ENCODE peak calls at places on chromosomes 11 and 22, in seven cellular contexts. One of them, this sample, is unnamed.

GRCh38 chr11:60870276-60870675 is 2.9 kb downstream of the ZP1 start:
- DNase-seq in endothelial cell of umbilical vein: no peak
- DNase-seq in tibial artery: no peak
- DNase-seq in CD8-positive, alpha-beta T cell: no peak
- DNase-seq in cardiac muscle cell: no peak
- DNase-seq in right lobe of liver: no peak
- DNase-seq in breast epithelium: no peak
- DNase-seq in this sample: no peak

GRCh38 chr11:120137611-120138521 is at the start of gene TRIM29:
- DNase-seq in endothelial cell of umbilical vein: no peak
- DNase-seq in tibial artery: peak; percentile 7
- DNase-seq in CD8-positive, alpha-beta T cell: no peak
- DNase-seq in cardiac muscle cell: no peak
- DNase-seq in right lobe of liver: peak; percentile 39
- DNase-seq in breast epithelium: no peak
- DNase-seq in this sample: peak; percentile 16

GRCh38 chr22:37254206-37254866 is 10.3 kb upstream of the RAC2 start:
- DNase-seq in endothelial cell of umbilical vein: peak; percentile 76
- DNase-seq in tibial artery: no peak
- DNase-seq in CD8-positive, alpha-beta T cell: no peak
- DNase-seq in cardiac muscle cell: no peak
- DNase-seq in right lobe of liver: no peak
- DNase-seq in breast epithelium: no peak
- DNase-seq in this sample: no peak

GRCh38 chr11:57244911-57245310 is 7.9 kb upstream of the APLNR start:
- DNase-seq in endothelial cell of umbilical vein: peak; percentile 12
- DNase-seq in tibial artery: no peak
- DNase-seq in CD8-positive, alpha-beta T cell: no peak
- DNase-seq in cardiac muscle cell: no peak
- DNase-seq in right lobe of liver: no peak
- DNase-seq in breast epithelium: no peak
- DNase-seq in this sample: no peak

GRCh38 chr22:20016734-20017621 is at the start of gene ARVCF:
- DNase-seq in endothelial cell of umbilical vein: peak; percentile 87
- DNase-seq in tibial artery: peak; percentile 86
- DNase-seq in CD8-positive, alpha-beta T cell: peak; percentile 89
- DNase-seq in cardiac muscle cell: peak; percentile 93
- DNase-seq in right lobe of liver: peak; percentile 96
- DNase-seq in breast epithelium: peak; percentile 92
- DNase-seq in this sample: peak; percentile 93

GRCh38 chr22:41560095-41560487 is 719 bp upstream of the CSDC2 start:
- DNase-seq in endothelial cell of umbilical vein: no peak
- DNase-seq in tibial artery: no peak
- DNase-seq in CD8-positive, alpha-beta T cell: no peak
- DNase-seq in cardiac muscle cell: peak; percentile 31
- DNase-seq in right lobe of liver: no peak
- DNase-seq in breast epithelium: no peak
- DNase-seq in this sample: peak; percentile 30

GRCh38 chr22:22450343-22450839 is 58.2 kb downstream of the ZNF280B start:
- DNase-seq in endothelial cell of umbilical vein: no peak
- DNase-seq in tibial artery: peak; percentile 46
- DNase-seq in CD8-positive, alpha-beta T cell: no peak
- DNase-seq in cardiac muscle cell: no peak
- DNase-seq in right lobe of liver: no peak
- DNase-seq in breast epithelium: no peak
- DNase-seq in this sample: peak; percentile 76

GRCh38 chr11:101458161-101458560 is 125.6 kb downstream of the TRPC6 start:
- DNase-seq in endothelial cell of umbilical vein: no peak
- DNase-seq in tibial artery: no peak
- DNase-seq in CD8-positive, alpha-beta T cell: no peak
- DNase-seq in cardiac muscle cell: no peak
- DNase-seq in right lobe of liver: no peak
- DNase-seq in breast epithelium: no peak
- DNase-seq in this sample: no peak

GRCh38 chr22:20579273-20580120 is 72.1 kb downstream of the MED15 start:
- DNase-seq in endothelial cell of umbilical vein: no peak
- DNase-seq in tibial artery: no peak
- DNase-seq in CD8-positive, alpha-beta T cell: no peak
- DNase-seq in cardiac muscle cell: no peak
- DNase-seq in right lobe of liver: no peak
- DNase-seq in breast epithelium: no peak
- DNase-seq in this sample: no peak

GRCh38 chr11:114243461-114244372 is 52.5 kb upstream of the NNMT start:
- DNase-seq in endothelial cell of umbilical vein: no peak
- DNase-seq in tibial artery: no peak
- DNase-seq in CD8-positive, alpha-beta T cell: no peak
- DNase-seq in cardiac muscle cell: no peak
- DNase-seq in right lobe of liver: no peak
- DNase-seq in breast epithelium: no peak
- DNase-seq in this sample: no peak

GRCh38 chr22:20728523-20729190 is 45.3 kb upstream of the SERPIND1 start:
- DNase-seq in endothelial cell of umbilical vein: no peak
- DNase-seq in tibial artery: no peak
- DNase-seq in CD8-positive, alpha-beta T cell: no peak
- DNase-seq in cardiac muscle cell: no peak
- DNase-seq in right lobe of liver: no peak
- DNase-seq in breast epithelium: no peak
- DNase-seq in this sample: no peak

GRCh38 chr22:37563153-37564081 is 3.1 kb downstream of the CDC42EP1 start:
- DNase-seq in endothelial cell of umbilical vein: peak; percentile 93
- DNase-seq in tibial artery: peak; percentile 91
- DNase-seq in CD8-positive, alpha-beta T cell: peak; percentile 8
- DNase-seq in cardiac muscle cell: no peak
- DNase-seq in right lobe of liver: no peak
- DNase-seq in breast epithelium: peak; percentile 90
- DNase-seq in this sample: peak; percentile 96

GRCh38 chr11:122951231-122951630 is 30.4 kb downstream of the BSX start:
- DNase-seq in endothelial cell of umbilical vein: no peak
- DNase-seq in tibial artery: no peak
- DNase-seq in CD8-positive, alpha-beta T cell: no peak
- DNase-seq in cardiac muscle cell: no peak
- DNase-seq in right lobe of liver: no peak
- DNase-seq in breast epithelium: no peak
- DNase-seq in this sample: no peak

GRCh38 chr11:124672531-124673215 is 866 bp downstream of the SIAE start:
- DNase-seq in endothelial cell of umbilical vein: no peak
- DNase-seq in tibial artery: no peak
- DNase-seq in CD8-positive, alpha-beta T cell: no peak
- DNase-seq in cardiac muscle cell: no peak
- DNase-seq in right lobe of liver: no peak
- DNase-seq in breast epithelium: no peak
- DNase-seq in this sample: no peak

GRCh38 chr11:116601734-116602636 is 170.8 kb downstream of the BUD13 start:
- DNase-seq in endothelial cell of umbilical vein: peak; percentile 53
- DNase-seq in tibial artery: no peak
- DNase-seq in CD8-positive, alpha-beta T cell: no peak
- DNase-seq in cardiac muscle cell: no peak
- DNase-seq in right lobe of liver: no peak
- DNase-seq in breast epithelium: peak; percentile 37
- DNase-seq in this sample: no peak

GRCh38 chr22:46764140-46764680 is 1.8 kb downstream of the TBC1D22A start:
- DNase-seq in endothelial cell of umbilical vein: no peak
- DNase-seq in tibial artery: no peak
- DNase-seq in CD8-positive, alpha-beta T cell: no peak
- DNase-seq in cardiac muscle cell: no peak
- DNase-seq in right lobe of liver: no peak
- DNase-seq in breast epithelium: no peak
- DNase-seq in this sample: no peak

GRCh38 chr22:20572132-20572802 is 64.9 kb downstream of the MED15 start:
- DNase-seq in endothelial cell of umbilical vein: no peak
- DNase-seq in tibial artery: no peak
- DNase-seq in CD8-positive, alpha-beta T cell: no peak
- DNase-seq in cardiac muscle cell: no peak
- DNase-seq in right lobe of liver: no peak
- DNase-seq in breast epithelium: no peak
- DNase-seq in this sample: no peak

GRCh38 chr11:11349870-11350325 is 3.2 kb downstream of the CSNK2A3 start:
- DNase-seq in endothelial cell of umbilical vein: peak; percentile 56
- DNase-seq in tibial artery: no peak
- DNase-seq in CD8-positive, alpha-beta T cell: no peak
- DNase-seq in cardiac muscle cell: no peak
- DNase-seq in right lobe of liver: no peak
- DNase-seq in breast epithelium: no peak
- DNase-seq in this sample: peak; percentile 17

GRCh38 chr22:19448076-19448607 is 631 bp upstream of the C22orf39 start:
- DNase-seq in endothelial cell of umbilical vein: no peak
- DNase-seq in tibial artery: no peak
- DNase-seq in CD8-positive, alpha-beta T cell: no peak
- DNase-seq in cardiac muscle cell: peak; percentile 67
- DNase-seq in right lobe of liver: peak; percentile 55
- DNase-seq in breast epithelium: no peak
- DNase-seq in this sample: peak; percentile 65

GRCh38 chr11:13261600-13262061 is 16.0 kb upstream of the BMAL1 start:
- DNase-seq in endothelial cell of umbilical vein: peak; percentile 68
- DNase-seq in tibial artery: no peak
- DNase-seq in CD8-positive, alpha-beta T cell: no peak
- DNase-seq in cardiac muscle cell: no peak
- DNase-seq in right lobe of liver: no peak
- DNase-seq in breast epithelium: no peak
- DNase-seq in this sample: peak; percentile 29

GRCh38 chr11:61897387-61898246 is 6.3 kb upstream of the FADS3 start:
- DNase-seq in endothelial cell of umbilical vein: peak; percentile 53
- DNase-seq in tibial artery: peak; percentile 62
- DNase-seq in CD8-positive, alpha-beta T cell: peak; percentile 79
- DNase-seq in cardiac muscle cell: peak; percentile 84
- DNase-seq in right lobe of liver: peak; percentile 73
- DNase-seq in breast epithelium: peak; percentile 80
- DNase-seq in this sample: peak; percentile 81

GRCh38 chr11:2728663-2729332 is 29.0 kb upstream of the KCNQ1OT1 start:
- DNase-seq in endothelial cell of umbilical vein: no peak
- DNase-seq in tibial artery: no peak
- DNase-seq in CD8-positive, alpha-beta T cell: no peak
- DNase-seq in cardiac muscle cell: no peak
- DNase-seq in right lobe of liver: no peak
- DNase-seq in breast epithelium: no peak
- DNase-seq in this sample: no peak

GRCh38 chr22:45159652-45160462 is 3.9 kb upstream of the NUP50 start:
- DNase-seq in endothelial cell of umbilical vein: peak; percentile 66
- DNase-seq in tibial artery: no peak
- DNase-seq in CD8-positive, alpha-beta T cell: no peak
- DNase-seq in cardiac muscle cell: no peak
- DNase-seq in right lobe of liver: no peak
- DNase-seq in breast epithelium: no peak
- DNase-seq in this sample: peak; percentile 52

DNA sequence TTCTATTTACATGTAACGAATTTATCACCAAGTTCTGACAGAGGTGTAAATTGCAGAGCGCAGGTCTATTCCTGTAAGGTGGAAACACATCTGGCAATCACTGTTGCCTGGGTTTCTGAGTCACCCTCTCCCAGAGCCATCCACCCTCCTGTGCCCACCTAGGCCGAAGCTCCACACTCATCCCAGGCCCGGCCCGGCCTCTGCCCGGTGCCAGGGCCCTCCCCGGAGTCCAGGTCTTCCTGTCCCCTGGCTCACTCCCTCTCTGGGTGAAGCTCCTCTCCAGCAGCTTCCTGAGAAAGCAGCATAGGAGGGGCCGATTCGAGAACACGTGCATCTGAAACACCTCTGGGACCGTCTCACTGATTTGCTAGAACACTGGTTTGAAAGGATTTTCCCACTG is 308.2 kb downstream of the SHANK2 start:
- DNase-seq in endothelial cell of umbilical vein: no peak
- DNase-seq in tibial artery: no peak
- DNase-seq in CD8-positive, alpha-beta T cell: no peak
- DNase-seq in cardiac muscle cell: no peak
- DNase-seq in right lobe of liver: no peak
- DNase-seq in breast epithelium: no peak
- DNase-seq in this sample: no peak
- H3K9me3 ChIP-seq in endothelial cell of umbilical vein: peaks cover 6% of the 10 kb centered on the region
- H3K9me3 ChIP-seq in tibial artery: peaks cover 3% of the 10 kb centered on the region
- H3K9me3 ChIP-seq in CD8-positive, alpha-beta T cell: no peaks in the 10 kb centered on the region
- H3K9me3 ChIP-seq in cardiac muscle cell: no peaks in the 10 kb centered on the region
- H3K9me3 ChIP-seq in right lobe of liver: no peaks in the 10 kb centered on the region
- H3K9me3 ChIP-seq in breast epithelium: peaks cover 30% of the 10 kb centered on the region
- H3K9me3 ChIP-seq in this sample: peaks cover 12% of the 10 kb centered on the region

DNA sequence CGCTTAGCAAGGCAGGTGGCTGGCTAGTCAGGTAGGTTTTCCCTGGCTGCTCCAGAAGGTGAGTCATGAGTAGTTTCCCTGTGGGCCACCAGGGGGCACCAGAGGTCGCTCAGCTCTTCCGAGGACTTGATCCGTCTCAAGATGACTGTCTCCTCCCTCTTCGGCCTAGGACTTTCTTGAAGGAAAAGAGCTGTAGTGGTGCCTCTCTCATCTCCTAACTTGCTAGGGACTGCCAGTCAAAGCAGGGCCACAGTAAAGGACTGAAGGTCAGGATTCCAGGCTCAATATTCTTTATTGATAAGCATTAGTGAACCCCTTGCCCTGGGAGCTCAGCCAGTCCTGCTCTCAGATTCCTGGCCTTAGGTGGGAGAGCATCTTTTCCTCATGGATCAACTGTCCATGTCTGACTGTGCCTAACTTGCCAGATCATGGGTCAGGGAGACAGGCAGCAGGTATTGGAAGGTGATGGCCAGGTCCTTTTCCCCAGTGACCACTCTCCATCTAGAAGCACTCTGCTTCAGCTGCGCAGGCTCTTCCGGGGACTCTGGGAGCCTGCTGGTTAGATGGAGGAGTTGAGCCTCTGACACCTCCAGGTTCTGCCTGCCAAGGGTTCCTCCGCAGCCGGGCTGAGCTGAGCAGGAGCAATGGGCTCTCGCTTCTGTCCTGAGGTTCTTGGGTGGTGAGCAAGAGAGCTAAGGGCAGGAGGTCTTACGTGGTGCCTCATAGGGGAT is 1.9 kb downstream of the POLD4 start:
- DNase-seq in endothelial cell of umbilical vein: peak; percentile 78
- DNase-seq in tibial artery: peak; percentile 41
- DNase-seq in CD8-positive, alpha-beta T cell: peak; percentile 68
- DNase-seq in cardiac muscle cell: peak; percentile 70
- DNase-seq in right lobe of liver: no peak
- DNase-seq in breast epithelium: no peak
- DNase-seq in this sample: no peak
- H3K4me1 ChIP-seq in endothelial cell of umbilical vein: peaks cover 41% of the 10 kb centered on the region
- H3K4me1 ChIP-seq in tibial artery: peaks cover 8% of the 10 kb centered on the region
- H3K4me1 ChIP-seq in CD8-positive, alpha-beta T cell: peaks cover 39% of the 10 kb centered on the region
- H3K4me1 ChIP-seq in cardiac muscle cell: peaks cover 10% of the 10 kb centered on the region
- H3K4me1 ChIP-seq in right lobe of liver: peaks cover 2% of the 10 kb centered on the region
- H3K4me1 ChIP-seq in breast epithelium: peaks cover 13% of the 10 kb centered on the region
- H3K4me1 ChIP-seq in this sample: peaks cover 51% of the 10 kb centered on the region

GRCh38 chr22:48554893-48555552 is 1272.7 kb downstream of the BRD1 start:
- DNase-seq in endothelial cell of umbilical vein: no peak
- DNase-seq in tibial artery: no peak
- DNase-seq in CD8-positive, alpha-beta T cell: no peak
- DNase-seq in cardiac muscle cell: no peak
- DNase-seq in right lobe of liver: no peak
- DNase-seq in breast epithelium: no peak
- DNase-seq in this sample: no peak
- H3K27ac ChIP-seq in endothelial cell of umbilical vein: no peak overlapping the region
- H3K27ac ChIP-seq in tibial artery: no peak overlapping the region
- H3K27ac ChIP-seq in CD8-positive, alpha-beta T cell: no peak overlapping the region
- H3K27ac ChIP-seq in cardiac muscle cell: no peak overlapping the region
- H3K27ac ChIP-seq in right lobe of liver: no peak overlapping the region
- H3K27ac ChIP-seq in breast epithelium: no peak overlapping the region
- H3K27ac ChIP-seq in this sample: no peak overlapping the region

DNA sequence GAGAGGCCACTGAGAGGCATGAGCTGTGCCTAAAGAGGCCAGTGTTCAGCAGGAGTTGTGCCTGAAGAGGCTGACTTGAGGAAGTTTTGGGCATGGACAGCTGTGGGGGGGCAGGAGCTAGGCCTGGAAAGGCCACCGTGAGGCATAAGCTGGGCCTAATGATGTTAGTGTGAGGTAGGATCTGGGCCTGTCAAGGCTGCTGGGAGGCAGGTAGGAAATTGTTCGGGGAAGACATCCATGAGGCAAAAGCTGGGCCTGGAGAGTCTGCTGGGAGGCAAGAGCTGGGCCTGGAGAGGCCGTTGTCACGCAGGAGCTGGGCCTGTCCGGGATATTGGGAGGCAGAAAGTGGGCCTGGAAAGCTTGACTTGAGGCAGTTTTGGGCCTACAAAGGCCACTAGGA is 44.9 kb downstream of the OR4C45 start:
- DNase-seq in endothelial cell of umbilical vein: no peak
- DNase-seq in tibial artery: no peak
- DNase-seq in CD8-positive, alpha-beta T cell: no peak
- DNase-seq in cardiac muscle cell: no peak
- DNase-seq in right lobe of liver: no peak
- DNase-seq in breast epithelium: no peak
- DNase-seq in this sample: no peak
- H3K9me3 ChIP-seq in endothelial cell of umbilical vein: no peaks in the 10 kb centered on the region
- H3K9me3 ChIP-seq in tibial artery: no peaks in the 10 kb centered on the region
- H3K9me3 ChIP-seq in CD8-positive, alpha-beta T cell: no peaks in the 10 kb centered on the region
- H3K9me3 ChIP-seq in cardiac muscle cell: no peaks in the 10 kb centered on the region
- H3K9me3 ChIP-seq in right lobe of liver: no peaks in the 10 kb centered on the region
- H3K9me3 ChIP-seq in breast epithelium: peaks cover 30% of the 10 kb centered on the region
- H3K9me3 ChIP-seq in this sample: no peaks in the 10 kb centered on the region